ENCODE peak calls at places on chromosomes 6 and 20, in five cellular contexts. R is hepatocyte, K is PC-3, T is mammary epithelial cell, C is fibroblast of the aortic adventitia. F is an unnamed sample.

GRCh38 chr6:125469915-125470314 is 168.1 kb upstream of the HDDC2 start:
- DNase-seq in R (no peak), K (no peak), T (no peak), C (peak), F (peak)

GRCh38 chr20:12019677-12020076 is 102.0 kb downstream of the BTBD3 start:
- DNase-seq in R (no peak), K (no peak), T (no peak), C (no peak), F (no peak)

GRCh38 chr6:37650071-37650481 is 47.6 kb downstream of the MDGA1 start:
- DNase-seq in R (peak), K (no peak), T (no peak), C (no peak), F (no peak)

GRCh38 chr6:154367839-154368695 is 11.5 kb upstream of the IPCEF1 start:
- DNase-seq in R (no peak), K (peak), T (peak), C (peak), F (no peak)

GRCh38 chr6:150352321-150353296 is 16.2 kb upstream of the IYD start:
- DNase-seq in R (no peak), K (peak), T (peak), C (peak), F (peak)

GRCh38 chr20:22402990-22403859 is 181.1 kb downstream of the FOXA2 start:
- DNase-seq in R (peak), K (peak), T (no peak), C (peak), F (peak)

GRCh38 chr20:61436674-61437279 is 184.7 kb downstream of the CDH4 start:
- DNase-seq in R (no peak), K (no peak), T (peak), C (peak), F (peak)

GRCh38 chr20:58149412-58150091 is 78.9 kb downstream of the ANKRD60 start:
- DNase-seq in R (no peak), K (peak), T (peak), C (no peak), F (no peak)

GRCh38 chr6:7165002-7165735 is 57.4 kb downstream of the RREB1 start:
- DNase-seq in R (peak), K (no peak), T (no peak), C (peak), F (no peak)

GRCh38 chr6:76876922-76877553 is 586.3 kb downstream of the HTR1B start:
- DNase-seq in R (peak), K (peak), T (peak), C (peak), F (peak)

GRCh38 chr6:41416165-41416837 is 80.9 kb downstream of the NCR2 start:
- DNase-seq in R (no peak), K (no peak), T (no peak), C (no peak), F (no peak)

GRCh38 chr20:31856516-31856915 is 11.1 kb upstream of the FOXS1 start:
- DNase-seq in R (no peak), K (no peak), T (no peak), C (no peak), F (no peak)

GRCh38 chr20:59976196-59976847 is 18.1 kb downstream of the CDH26 start:
- DNase-seq in R (no peak), K (no peak), T (no peak), C (no peak), F (no peak)

GRCh38 chr20:38961530-38962043 is 557 bp upstream of the DHX35 start:
- DNase-seq in R (no peak), K (no peak), T (no peak), C (no peak), F (no peak)

GRCh38 chr6:30447237-30447636 is 42.1 kb upstream of the HLA-E start:
- DNase-seq in R (peak), K (peak), T (no peak), C (no peak), F (peak)
- TF ChIP-seq CTCF in R (peak), K (peak), T (peak), C (no peak), F (peak)

DNA sequence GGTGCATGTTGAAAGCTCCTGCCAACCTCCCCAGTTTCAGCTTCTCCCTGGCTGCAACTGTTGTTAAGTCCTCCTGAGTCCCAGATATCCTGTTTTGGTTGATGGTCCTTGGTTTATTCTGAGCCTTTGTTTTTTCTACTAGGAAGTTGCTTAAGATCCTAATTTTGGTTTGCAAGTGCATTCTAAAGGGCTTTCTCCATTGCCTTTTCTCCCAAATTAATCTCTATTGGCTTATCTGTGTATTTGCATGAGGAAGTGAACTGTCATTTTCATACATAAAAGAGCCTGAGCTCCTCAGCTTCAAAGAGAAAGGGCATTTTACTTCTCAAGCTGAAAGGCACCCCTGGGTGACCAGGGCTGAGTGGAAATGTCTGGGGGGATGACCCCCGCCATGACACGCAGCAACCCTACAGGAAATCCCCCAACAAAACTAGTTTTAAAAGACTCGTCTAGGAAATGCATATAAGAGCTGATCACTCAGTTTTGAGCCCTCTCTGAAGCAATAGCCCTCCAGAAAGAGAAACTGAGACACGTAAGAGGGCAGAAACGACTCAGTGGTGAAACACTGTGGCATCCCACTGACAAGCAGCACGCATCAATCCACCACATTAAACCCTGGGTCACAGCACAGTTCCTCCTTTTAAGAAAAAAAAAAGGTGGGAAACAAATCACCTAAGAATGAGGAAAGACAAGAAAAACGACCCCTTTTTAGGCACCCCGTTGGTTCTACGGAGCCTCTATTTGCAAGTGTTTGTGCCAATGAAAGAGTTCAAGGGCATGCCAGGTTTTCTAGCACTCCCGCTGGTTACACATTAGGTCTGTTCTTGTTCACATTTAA is 140.9 kb downstream of the THBS2 start:
- DNase-seq in R (no peak), K (no peak), T (no peak), C (no peak), F (no peak)
- H3K4me3 ChIP-seq in R (no peak), K (no peak), T (no peak), C (no peak), F (no peak)

DNA sequence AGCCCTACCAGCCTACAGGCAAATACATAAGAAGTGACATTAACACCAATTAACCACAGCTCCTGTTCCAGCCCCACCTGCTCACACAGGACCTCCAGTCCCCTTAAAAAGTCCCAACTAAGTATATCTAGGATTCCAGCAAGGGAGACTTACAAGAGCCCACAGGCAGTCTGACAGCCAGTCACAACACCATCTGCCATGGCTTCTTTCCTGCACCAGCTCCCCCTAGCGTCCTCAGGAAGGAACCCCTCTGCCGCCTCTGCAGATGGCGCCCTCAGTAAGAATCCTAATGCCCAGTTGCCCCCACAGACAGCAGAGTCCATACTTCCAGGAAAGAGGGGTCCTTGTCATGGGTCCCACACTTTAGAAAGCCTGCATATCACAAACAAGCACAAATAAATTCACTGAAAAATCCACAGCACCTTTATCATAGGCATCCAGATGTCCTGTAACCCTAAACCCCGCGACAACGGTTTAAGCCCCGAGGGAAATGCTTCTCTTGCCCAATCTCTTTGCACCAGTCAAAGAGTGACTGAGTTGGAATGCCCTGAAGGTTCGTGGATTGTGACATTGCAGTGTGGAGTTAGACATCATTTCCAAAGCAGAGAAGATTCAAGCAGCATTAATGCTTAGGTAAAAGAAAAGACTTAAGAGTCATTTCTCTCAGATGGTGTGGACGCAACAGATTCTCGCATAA is 121.9 kb downstream of the HIVEP2 start:
- DNase-seq in R (no peak), K (no peak), T (peak), C (no peak), F (no peak)
- TF ChIP-seq CTCF in R (peak), K (peak), T (peak), C (no peak), F (peak)

DNA sequence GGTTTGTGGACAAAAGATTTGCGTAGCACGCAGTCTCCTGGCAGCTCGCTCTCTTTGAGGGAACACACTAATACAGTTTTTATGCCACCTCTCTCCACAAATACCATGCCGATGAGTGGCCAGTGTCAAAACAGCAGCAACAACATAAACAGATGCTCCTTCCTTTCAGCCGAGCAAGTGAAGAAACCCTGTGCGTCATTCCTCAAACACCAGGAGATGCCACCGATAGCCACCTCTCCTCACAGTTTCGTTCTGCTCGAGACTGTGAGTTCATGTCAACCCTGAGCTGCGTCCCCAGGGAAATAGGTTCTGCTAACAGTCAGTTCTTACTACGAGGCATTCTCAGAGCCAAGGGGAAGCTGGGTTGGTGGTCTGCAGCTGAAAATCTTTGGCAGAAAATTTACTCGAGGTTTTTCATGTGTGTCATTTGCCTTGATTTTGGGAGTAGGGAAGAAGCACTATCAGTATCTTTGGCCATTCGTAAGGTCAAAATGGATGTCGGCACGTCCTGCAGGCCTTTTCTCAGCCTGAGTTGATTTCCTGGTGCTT is 59.9 kb downstream of the EYA2 start:
- DNase-seq in R (peak), K (peak), T (peak), C (peak), F (peak)
- H3K4me3 ChIP-seq in R (no peak), K (no peak), T (no peak), C (no peak), F (no peak)

DNA sequence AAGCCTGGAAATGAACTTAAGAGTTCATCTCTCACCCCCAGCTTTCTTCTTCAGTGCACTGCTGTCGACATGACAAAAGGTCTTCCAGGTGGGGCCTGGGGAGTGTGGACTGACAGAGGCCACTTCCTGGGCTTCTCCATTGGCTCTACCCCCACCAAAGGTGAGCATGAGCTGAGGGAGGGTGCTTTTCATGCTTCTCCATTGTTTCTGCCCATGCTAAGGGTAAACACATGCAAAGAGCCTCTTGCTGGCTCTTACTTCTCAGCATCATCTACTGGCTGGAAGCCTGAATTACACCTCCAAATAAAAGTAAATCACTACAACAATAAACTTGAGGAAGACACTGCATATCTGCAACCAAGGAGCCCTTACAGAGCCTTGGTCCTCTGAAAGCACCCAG is 227.2 kb downstream of the EPM2A start:
- DNase-seq in R (no peak), K (peak), T (peak), C (no peak), F (peak)
- TF ChIP-seq CTCF in R (no peak), K (peak), T (peak), C (no peak), F (no peak)

GRCh38 chr20:45983279-45983743 is 11.3 kb upstream of the ZNF335 start:
- DNase-seq in R (no peak), K (peak), T (no peak), C (no peak), F (no peak)
- H3K4me3 ChIP-seq in R (no peak), K (no peak), T (no peak), C (no peak), F (no peak)

DNA sequence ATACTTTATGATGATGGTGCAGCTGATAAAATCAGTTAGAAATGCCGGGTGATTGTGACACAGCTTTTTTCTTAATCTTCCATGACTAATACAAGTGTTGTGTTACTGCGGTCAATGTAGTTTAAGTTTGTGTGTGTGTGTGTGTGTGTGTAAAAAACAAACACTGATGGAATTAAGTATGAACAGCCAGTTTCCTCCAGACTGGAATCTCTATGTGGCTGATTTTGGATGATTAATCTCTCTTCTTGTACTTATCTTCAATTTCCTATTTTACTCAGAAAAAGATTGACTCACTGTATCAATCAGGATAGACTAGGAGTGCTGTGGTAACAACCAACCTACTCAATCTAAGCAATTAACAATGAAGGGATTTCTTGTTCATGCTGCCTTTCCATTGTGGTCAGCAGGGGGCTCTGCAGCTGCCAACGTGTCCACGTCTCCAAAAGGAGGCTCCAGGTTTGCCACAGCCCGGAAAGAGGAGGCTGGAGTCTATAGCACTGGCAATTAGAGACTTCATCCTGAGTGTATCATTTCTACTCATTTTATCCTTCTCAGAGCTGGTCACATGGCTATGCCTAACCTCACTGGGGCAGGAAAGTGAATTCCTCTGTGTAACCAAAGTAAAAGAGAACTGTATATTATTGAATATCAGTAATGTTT is 107.7 kb downstream of the CD109 start:
- DNase-seq in R (peak), K (peak), T (peak), C (peak), F (peak)
- TF ChIP-seq CTCF in R (peak), K (peak), T (peak), C (peak), F (peak)

GRCh38 chr6:10418361-10418861 is 3.5 kb upstream of the TFAP2A start:
- DNase-seq in R (no peak), K (no peak), T (peak), C (no peak), F (no peak)

GRCh38 chr6:10418862-10419748 is 4.2 kb upstream of the TFAP2A start:
- DNase-seq in R (peak), K (peak), T (peak), C (no peak), F (no peak)

GRCh38 chr6:10420546-10421507 is 6.0 kb upstream of the TFAP2A start:
- DNase-seq in R (peak), K (no peak), T (no peak), C (no peak), F (no peak)

GRCh38 chr6:10421508-10422281 is 6.8 kb upstream of the TFAP2A start:
- DNase-seq in R (no peak), K (no peak), T (no peak), C (no peak), F (no peak)

DNA sequence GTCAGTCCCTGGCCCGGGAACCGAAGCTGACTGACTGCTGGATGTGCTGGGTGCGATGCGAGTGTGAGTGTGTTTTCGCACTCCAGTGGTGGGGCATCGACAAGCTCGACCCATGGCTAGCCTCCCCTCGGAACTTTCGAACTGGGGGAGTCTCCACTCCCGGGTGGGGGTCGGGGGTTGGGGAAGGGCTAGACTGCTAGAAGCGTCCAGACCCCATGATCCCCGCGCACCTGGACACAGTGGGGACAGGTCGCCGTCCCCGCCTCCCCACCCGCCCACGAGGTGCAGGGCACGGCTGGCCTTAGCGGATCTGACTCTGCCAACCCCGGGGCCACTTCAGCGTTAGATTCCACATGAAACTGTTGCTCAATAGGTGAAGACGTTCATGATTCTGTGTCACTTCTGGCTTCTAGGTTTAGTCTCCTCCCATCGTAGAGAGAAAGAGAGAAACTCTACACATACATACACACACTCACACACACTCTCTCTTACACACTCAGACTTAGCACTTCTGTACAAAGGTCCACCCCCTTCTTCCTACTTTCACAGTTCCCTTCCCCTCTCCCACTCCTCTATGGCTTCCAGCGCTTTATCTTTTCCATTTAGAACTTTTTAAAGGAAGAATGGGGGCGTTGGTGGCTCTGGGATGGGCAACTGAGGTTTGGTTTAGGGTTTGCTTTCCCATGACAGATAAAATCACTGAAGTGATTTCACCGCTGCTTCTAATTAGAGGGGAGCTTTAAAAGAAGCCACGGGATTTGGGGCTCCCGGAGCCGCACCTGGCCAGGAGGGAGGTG is 5.1 kb upstream of the TFAP2A start:
- DNase-seq in R (no peak), K (peak), T (peak), C (no peak), F (no peak)
- H3K4me3 ChIP-seq in R (no peak), K (peak), T (peak), C (no peak), F (no peak)

GRCh38 chr20:20196610-20197009 is 144.3 kb downstream of the CFAP61 start:
- DNase-seq in R (no peak), K (no peak), T (no peak), C (no peak), F (no peak)

GRCh38 chr20:20199338-20200160 is 147.2 kb downstream of the CFAP61 start:
- DNase-seq in R (no peak), K (no peak), T (no peak), C (no peak), F (no peak)

GRCh38 chr20:20195011-20195705 is 142.8 kb downstream of the CFAP61 start:
- DNase-seq in R (no peak), K (no peak), T (no peak), C (no peak), F (no peak)

GRCh38 chr20:20201124-20201523 is 148.8 kb downstream of the CFAP61 start:
- DNase-seq in R (no peak), K (no peak), T (no peak), C (no peak), F (no peak)

GRCh38 chr20:20198011-20198410 is 145.7 kb downstream of the CFAP61 start:
- DNase-seq in R (no peak), K (no peak), T (no peak), C (no peak), F (no peak)
- TF ChIP-seq CTCF in R (no peak), K (no peak), T (no peak), C (no peak), F (no peak)

GRCh38 chr6:4731996-4732395 is 44.2 kb upstream of the CDYL start:
- DNase-seq in R (no peak), K (no peak), T (no peak), C (no peak), F (no peak)

GRCh38 chr6:4727236-4727635 is 49.0 kb upstream of the CDYL start:
- DNase-seq in R (no peak), K (no peak), T (no peak), C (no peak), F (no peak)

GRCh38 chr6:4728436-4728769 is 47.8 kb upstream of the CDYL start:
- DNase-seq in R (no peak), K (no peak), T (no peak), C (no peak), F (no peak)

GRCh38 chr6:4728949-4729348 is 47.3 kb upstream of the CDYL start:
- DNase-seq in R (no peak), K (no peak), T (no peak), C (no peak), F (no peak)

GRCh38 chr6:4727671-4728435 is 48.4 kb upstream of the CDYL start:
- DNase-seq in R (peak), K (peak), T (no peak), C (no peak), F (peak)
- H3K4me3 ChIP-seq in R (no peak), K (no peak), T (no peak), C (no peak), F (no peak)